ENCODE peak calls at places on chromosomes 1 and 21, in four cellular contexts. Y is K562, N is HEK293T, A is HepG2. G is an unnamed sample.

GRCh38 chr1:76075188-76075489 is 593 bp downstream of the ST6GALNAC3 start:
- DNase-seq in Y (no peak), N (no peak), A (no peak), G (no peak)

GRCh38 chr1:228217551-228218344 is 9.9 kb downstream of the OBSCN start:
- DNase-seq in Y (peak; percentile 59), N (no peak), A (no peak), G (no peak)

GRCh38 chr1:28269529-28269928 is 10.2 kb downstream of the SESN2 start:
- DNase-seq in Y (peak; percentile 1), N (no peak), A (no peak), G (no peak)

GRCh38 chr1:228307218-228308023 is 99.2 kb downstream of the TRIM11 start:
- DNase-seq in Y (no peak), N (no peak), A (no peak), G (no peak)

GRCh38 chr1:179955318-179955638 is 668 bp downstream of the CEP350 start:
- DNase-seq in Y (no peak), N (no peak), A (no peak), G (no peak)

GRCh38 chr1:224203243-224204016 is 20.4 kb downstream of the DEGS1 start:
- DNase-seq in Y (no peak), N (no peak), A (no peak), G (peak; percentile 35)

GRCh38 chr1:201170533-201171062 is 16.3 kb upstream of the TMEM9 start:
- DNase-seq in Y (peak; percentile 100), N (peak; percentile 97), A (peak; percentile 99), G (peak; percentile 92)

GRCh38 chr1:201471772-201472171 is 2.8 kb upstream of the PHLDA3 start:
- DNase-seq in Y (no peak), N (no peak), A (no peak), G (no peak)

GRCh38 chr1:210315529-210315928 is 13.2 kb upstream of the HHAT start:
- DNase-seq in Y (no peak), N (no peak), A (no peak), G (no peak)

GRCh38 chr1:47188901-47189785 is 693 bp downstream of the PDZK1IP1 start:
- DNase-seq in Y (no peak), N (no peak), A (no peak), G (no peak)

GRCh38 chr1:160108888-160109662 is 6.5 kb upstream of the ATP1A2 start:
- DNase-seq in Y (no peak), N (peak; percentile 69), A (peak; percentile 80), G (no peak)

GRCh38 chr1:33147997-33148314 is 33.9 kb downstream of the TRIM62 start:
- DNase-seq in Y (peak; percentile 46), N (peak; percentile 71), A (peak; percentile 19), G (peak; percentile 47)

GRCh38 chr1:178238722-178239510 is 145.0 kb downstream of the RASAL2 start:
- DNase-seq in Y (no peak), N (no peak), A (peak; percentile 91), G (no peak)

GRCh38 chr21:27129215-27129614 is 162.3 kb upstream of the ADAMTS5 start:
- DNase-seq in Y (no peak), N (no peak), A (no peak), G (no peak)

GRCh38 chr21:39111928-39112327 is 71.3 kb downstream of the PSMG1 start:
- DNase-seq in Y (no peak), N (no peak), A (no peak), G (no peak)

GRCh38 chr1:30778156-30778978 is 20.8 kb upstream of the LAPTM5 start:
- DNase-seq in Y (peak; percentile 99), N (peak; percentile 58), A (no peak), G (no peak)

GRCh38 chr1:219938706-219939105 is 10.3 kb upstream of the SLC30A10 start:
- DNase-seq in Y (no peak), N (peak; percentile 39), A (no peak), G (no peak)

GRCh38 chr1:219189021-219189824 is 15.5 kb downstream of the LYPLAL1 start:
- DNase-seq in Y (no peak), N (no peak), A (no peak), G (no peak)

GRCh38 chr1:21289700-21290545 is at the start of gene ECE1:
- DNase-seq in Y (peak; percentile 66), N (peak; percentile 63), A (no peak), G (peak; percentile 80)

GRCh38 chr21:40070871-40071270 is 203.6 kb downstream of the PCP4 start:
- DNase-seq in Y (no peak), N (no peak), A (no peak), G (no peak)

GRCh38 chr1:221708076-221708571 is 33.8 kb downstream of the DUSP10 start:
- DNase-seq in Y (peak; percentile 61), N (no peak), A (no peak), G (no peak)

GRCh38 chr1:67683736-67684525 is 1.1 kb upstream of the GADD45A start:
- DNase-seq in Y (peak; percentile 21), N (no peak), A (no peak), G (no peak)

GRCh38 chr1:167500283-167500860 is 18.0 kb downstream of the CD247 start:
- DNase-seq in Y (no peak), N (no peak), A (no peak), G (no peak)

GRCh38 chr1:45647248-45648021 is 23.6 kb upstream of the CCDC17 start:
- DNase-seq in Y (no peak), N (no peak), A (no peak), G (no peak)

GRCh38 chr1:22176258-22176657 is 33.4 kb upstream of the WNT4 start:
- DNase-seq in Y (no peak), N (no peak), A (no peak), G (no peak)

GRCh38 chr1:156805766-156806511 is 10.7 kb downstream of the SH2D2A start:
- DNase-seq in Y (no peak), N (no peak), A (no peak), G (no peak)

GRCh38 chr1:172323666-172324065 is 96.8 kb upstream of the C1orf105 start:
- DNase-seq in Y (no peak), N (no peak), A (no peak), G (no peak)

GRCh38 chr1:172322219-172323061 is 98.0 kb upstream of the C1orf105 start:
- DNase-seq in Y (no peak), N (peak; percentile 34), A (no peak), G (no peak)

GRCh38 chr1:172328266-172328665 is 92.2 kb upstream of the C1orf105 start:
- DNase-seq in Y (no peak), N (no peak), A (no peak), G (no peak)

GRCh38 chr1:172326171-172326570 is 94.3 kb upstream of the C1orf105 start:
- DNase-seq in Y (no peak), N (no peak), A (no peak), G (no peak)

DNA sequence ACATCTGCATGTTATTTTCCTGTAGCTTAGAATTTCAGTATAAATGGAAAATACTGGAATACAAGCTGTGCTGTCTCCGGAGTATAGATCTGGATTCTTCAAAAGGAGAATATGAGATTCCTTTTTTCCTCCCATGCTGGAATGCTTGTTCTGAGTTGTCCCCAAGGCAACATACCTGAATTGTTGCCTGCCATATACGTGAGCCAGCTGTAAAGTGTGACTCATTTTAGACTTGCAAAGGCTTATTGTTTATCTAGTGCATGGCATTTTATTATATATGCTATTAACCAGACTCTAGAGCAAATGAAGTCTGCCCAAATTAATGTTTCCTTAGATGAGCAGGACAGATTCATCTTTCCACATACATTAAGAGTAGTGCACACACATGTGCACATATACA is 94.9 kb upstream of the C1orf105 start:
- DNase-seq in Y (no peak), N (no peak), A (no peak), G (no peak)
- TF ChIP-seq ELF4 in Y (no peak), N (no peak), A (no peak), G (no peak)

DNA sequence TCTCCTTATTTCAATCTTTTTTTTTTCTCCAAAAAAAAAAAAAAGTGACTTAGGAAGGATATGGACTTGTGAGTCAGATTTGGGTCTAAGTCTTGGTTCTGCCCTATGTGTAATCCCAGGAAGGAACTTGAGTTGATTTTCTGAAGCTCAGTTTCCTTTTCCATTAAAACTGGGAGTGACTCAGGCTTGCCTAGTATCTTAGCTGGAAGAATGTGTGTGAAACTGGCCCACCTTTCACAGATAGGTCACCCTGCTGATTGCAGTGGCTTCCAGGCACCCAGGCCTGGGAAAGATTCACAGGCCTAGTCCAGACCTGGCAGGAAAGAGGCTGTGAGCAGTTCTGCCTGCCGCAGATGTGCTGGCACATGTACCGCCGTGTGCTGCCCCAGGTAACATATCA is 218.3 kb upstream of the HOOK1 start:
- DNase-seq in Y (no peak), N (no peak), A (no peak), G (no peak)
- TF ChIP-seq ELF4 in Y (no peak), N (no peak), A (no peak), G (no peak)

GRCh38 chr1:244794071-244794470 is 41.4 kb upstream of the COX20 start:
- DNase-seq in Y (no peak), N (no peak), A (no peak), G (no peak)

GRCh38 chr1:244789276-244789580 is 46.2 kb upstream of the COX20 start:
- DNase-seq in Y (no peak), N (no peak), A (no peak), G (no peak)

GRCh38 chr1:244789731-244790130 is 45.7 kb upstream of the COX20 start:
- DNase-seq in Y (no peak), N (no peak), A (no peak), G (no peak)

GRCh38 chr1:244791061-244791460 is 44.4 kb upstream of the COX20 start:
- DNase-seq in Y (no peak), N (no peak), A (no peak), G (no peak)

DNA sequence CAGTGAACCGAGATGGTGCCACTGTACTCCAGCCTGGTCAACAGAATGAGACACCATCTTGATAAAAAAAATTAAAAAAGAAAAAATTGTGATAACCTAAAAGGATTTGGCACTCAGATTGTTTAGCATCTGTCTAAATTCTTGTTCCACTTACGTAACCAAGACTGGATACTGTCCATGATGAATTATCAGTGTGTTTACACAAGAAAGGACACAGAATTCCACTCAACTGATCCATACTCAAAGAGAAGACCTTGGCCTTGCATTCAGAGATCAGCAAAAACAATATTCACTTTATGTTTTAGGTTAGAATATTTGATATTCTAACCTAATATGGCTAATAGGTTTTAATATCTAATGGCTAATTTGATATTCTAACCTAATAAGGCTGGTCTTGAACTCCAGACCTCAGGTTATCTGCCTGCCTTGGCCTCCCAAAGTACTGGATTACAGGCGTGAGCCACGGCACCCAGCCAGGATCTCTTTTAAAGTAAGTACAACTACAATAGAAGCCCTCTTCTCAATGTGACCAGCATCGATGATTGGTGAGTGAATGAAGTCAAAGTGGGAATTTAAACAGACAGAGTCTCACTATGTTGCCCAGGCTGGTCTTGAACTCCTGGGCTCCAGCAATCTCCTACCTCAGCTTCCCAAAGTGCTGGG is 43.1 kb upstream of the COX20 start:
- DNase-seq in Y (no peak), N (no peak), A (no peak), G (no peak)
- TF ChIP-seq ELF4 in Y (no peak), N (no peak), A (no peak), G (no peak)

DNA sequence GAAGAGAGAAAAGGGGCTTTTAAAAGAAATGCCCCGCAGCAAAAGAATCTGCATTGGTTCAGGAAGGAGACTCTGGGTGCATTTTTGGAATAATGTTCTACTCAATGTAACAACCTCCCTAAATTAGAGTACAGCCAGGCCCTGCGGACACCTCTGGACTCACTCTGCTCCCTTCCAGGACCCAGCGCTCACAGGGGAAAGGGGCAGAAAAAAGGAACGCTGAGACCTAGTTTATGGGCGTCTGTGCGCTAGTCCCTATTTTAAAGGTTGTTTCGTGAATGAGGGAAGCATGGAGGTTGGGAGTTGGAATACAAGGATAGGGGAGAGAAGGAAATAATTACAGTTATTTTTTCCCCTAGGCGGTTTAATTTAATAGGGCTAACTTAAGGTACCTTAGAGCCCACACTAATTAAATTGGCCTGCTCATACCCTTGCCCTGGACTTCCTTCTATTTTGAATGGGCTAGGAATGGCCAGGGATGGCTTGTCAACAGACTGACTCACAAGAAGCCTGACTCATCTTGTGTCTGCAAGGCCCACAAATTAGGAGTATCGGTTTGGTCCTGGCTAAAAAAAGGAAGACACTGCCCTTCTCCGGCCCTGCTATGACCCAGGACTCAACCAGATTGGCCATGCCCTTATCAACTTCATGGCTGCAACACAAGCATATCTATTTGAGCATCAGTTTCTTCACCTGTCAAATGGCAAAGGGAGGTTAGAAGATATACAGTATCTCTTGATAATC is 1.9 kb upstream of the SSBP3 start:
- DNase-seq in Y (peak; percentile 55), N (peak; percentile 53), A (no peak), G (no peak)
- TF ChIP-seq ELF4 in Y (no peak), N (no peak), A (no peak), G (no peak)

G was measured in WTC11.